ENCODE peak calls at places on chromosome 12, in four cellular contexts. L, D, P and U are unnamed samples.

GRCh38 chr12:69886101-69886500 is 61.1 kb downstream of the MYRFL start:
- DNase-seq in P (no peak), D (no peak), L (no peak), U (no peak)

GRCh38 chr12:12333980-12334709 is 15.9 kb downstream of the MANSC1 start:
- DNase-seq in L (peak), P (peak), D (peak), U (peak)

GRCh38 chr12:93323625-93324165 is 54.0 kb upstream of the NUDT4 start:
- DNase-seq in L (no peak), D (no peak), P (no peak), U (no peak)

GRCh38 chr12:122081108-122081696 is 2.6 kb downstream of the MLXIP start:
- DNase-seq in P (no peak), D (no peak), L (no peak), U (no peak)

GRCh38 chr12:30694412-30694955 is 1.2 kb downstream of the IPO8 start:
- DNase-seq in L (no peak), D (peak), P (no peak), U (no peak)

GRCh38 chr12:24933694-24934407 is 15.1 kb downstream of the BCAT1 start:
- DNase-seq in L (no peak), D (peak), P (no peak), U (no peak)

GRCh38 chr12:127773520-127773919 is 493.4 kb upstream of the TMEM132C start:
- DNase-seq in L (peak), P (no peak), D (no peak), U (peak)

GRCh38 chr12:129079719-129080118 is 226.4 kb downstream of the GLT1D1 start:
- DNase-seq in L (no peak), D (no peak), P (no peak), U (no peak)

GRCh38 chr12:131402781-131403396 is 308.0 kb upstream of the SFSWAP start:
- DNase-seq in D (no peak), P (no peak), L (no peak), U (no peak)

GRCh38 chr12:2959194-2959507 is at the start of gene TEAD4:
- DNase-seq in P (peak), L (peak), D (peak), U (peak)
- TF ChIP-seq HMGXB4 in P (no peak), L (no peak), D (no peak), U (no peak)

GRCh38 chr12:6214633-6215032 is 14.4 kb downstream of the CD9 start:
- DNase-seq in P (no peak), D (no peak), L (no peak), U (no peak)

GRCh38 chr12:6212086-6212485 is 11.9 kb downstream of the CD9 start:
- DNase-seq in P (no peak), L (no peak), D (no peak), U (no peak)

GRCh38 chr12:6208140-6208539 is 7.9 kb downstream of the CD9 start:
- DNase-seq in D (no peak), L (no peak), P (no peak), U (no peak)

GRCh38 chr12:6213969-6214368 is 13.8 kb downstream of the CD9 start:
- DNase-seq in P (no peak), L (no peak), D (no peak), U (no peak)

GRCh38 chr12:6211421-6211869 is 11.2 kb downstream of the CD9 start:
- DNase-seq in P (no peak), L (no peak), D (no peak), U (no peak)
- TF ChIP-seq HMGXB4 in P (no peak), L (no peak), D (no peak), U (no peak)

GRCh38 chr12:47881826-47882427 is 22.9 kb downstream of the VDR start:
- DNase-seq in D (no peak), L (no peak), P (no peak), U (no peak)
- TF ChIP-seq HMGXB4 in D (no peak), L (no peak), P (no peak), U (no peak)

DNA sequence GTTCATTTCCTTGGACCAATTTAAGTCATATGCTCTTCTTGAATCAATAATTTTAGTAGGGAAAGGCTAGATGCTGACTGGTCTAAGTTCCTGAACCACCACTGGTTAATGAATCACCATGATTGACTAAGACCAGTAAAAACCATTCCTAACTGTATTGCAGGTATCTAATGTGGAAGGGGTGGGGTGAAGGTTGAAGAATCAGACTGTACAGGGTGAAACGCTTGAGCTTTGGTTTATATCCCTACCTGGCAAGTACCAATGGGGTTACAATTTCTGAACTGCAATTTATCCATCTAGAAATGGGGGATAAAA is 100.2 kb downstream of the DYRK2 start:
- DNase-seq in L (no peak), D (no peak), P (no peak), U (no peak)
- TF ChIP-seq HMGXB4 in L (no peak), D (no peak), P (no peak), U (no peak)

DNA sequence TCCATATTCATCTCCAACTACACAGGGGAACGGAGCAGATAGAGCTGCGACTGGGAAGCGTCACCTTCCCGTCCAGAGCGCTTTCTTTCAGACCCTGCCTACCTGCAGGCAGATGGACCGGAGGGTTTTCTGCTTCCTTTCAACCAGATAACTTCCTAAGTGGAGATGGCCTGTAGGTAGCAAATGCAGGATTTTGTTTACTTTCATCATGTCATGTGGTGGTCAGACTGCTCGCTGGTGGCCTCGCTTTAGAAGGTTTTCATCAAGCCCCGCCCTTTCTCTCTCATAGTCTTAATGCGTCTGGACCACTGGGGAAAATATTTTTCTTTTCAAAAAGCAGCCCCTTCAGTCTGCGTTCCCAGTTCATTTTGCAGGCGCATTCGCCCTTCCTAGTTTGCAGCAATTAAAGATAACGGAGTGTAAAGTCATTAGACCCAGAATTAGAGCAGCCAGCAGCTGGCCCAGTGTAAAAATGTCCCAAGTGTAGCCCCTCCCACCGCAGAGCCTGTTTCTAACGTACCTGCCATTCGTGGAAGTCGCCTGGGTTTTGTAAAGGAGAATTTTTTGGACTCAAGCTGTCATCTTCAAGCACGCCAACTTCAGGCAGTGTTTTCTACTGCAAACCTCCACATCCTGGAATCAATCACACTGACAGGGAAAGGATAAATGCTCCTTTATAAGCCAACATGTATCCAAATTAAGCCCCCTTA is 68.9 kb downstream of the TESC start:
- DNase-seq in L (no peak), P (no peak), D (no peak), U (no peak)
- TF ChIP-seq HMGXB4 in L (no peak), P (no peak), D (no peak), U (no peak)